ENCODE peak calls at places on chromosomes 2 and 18, in eight cellular contexts. D, F, M, X, O, C, E and I are unnamed samples.

GRCh38 chr2:201235865-201236811 is 24.2 kb upstream of the CASP8 start:
- DNase-seq in E (peak), O (peak), D (no peak), F (peak), C (peak), M (no peak), X (peak), I (no peak)

GRCh38 chr18:57859314-57859713 is 56.2 kb upstream of the ATP8B1 start:
- DNase-seq in O (peak), D (no peak), E (no peak), X (no peak), C (no peak), F (peak), M (no peak), I (no peak)

GRCh38 chr2:228417966-228418365 is 236.5 kb upstream of the SPHKAP start:
- DNase-seq in O (no peak), C (no peak), D (no peak), E (no peak), F (peak), M (no peak), X (no peak), I (no peak)

GRCh38 chr2:241564596-241565411 is 6.3 kb downstream of the BOK start:
- DNase-seq in M (peak), C (no peak), X (no peak), E (no peak), O (no peak), F (no peak), D (no peak), I (no peak)

GRCh38 chr2:64880193-64880951 is 108.8 kb upstream of the SLC1A4 start:
- DNase-seq in O (no peak), D (no peak), M (no peak), C (no peak), X (no peak), E (no peak), F (no peak), I (no peak)

GRCh38 chr2:211085056-211085680 is 528.8 kb downstream of the CPS1 start:
- DNase-seq in C (no peak), O (peak), F (peak), X (no peak), M (no peak), E (no peak), D (no peak), I (no peak)

GRCh38 chr2:8574196-8575010 is 107.5 kb upstream of the ID2 start:
- DNase-seq in M (no peak), E (no peak), D (no peak), X (no peak), O (peak), C (no peak), F (no peak), I (peak)

GRCh38 chr2:238286987-238287386 is 1.4 kb downstream of the PER2 start:
- DNase-seq in E (no peak), F (peak), C (peak), O (no peak), D (no peak), X (no peak), M (no peak), I (no peak)

GRCh38 chr2:111663471-111663951 is 220.5 kb downstream of the ANAPC1 start:
- DNase-seq in C (no peak), M (no peak), F (peak), D (no peak), X (no peak), O (no peak), E (no peak), I (no peak)
- TF ChIP-seq CTCF in C (no peak), M (no peak), F (peak), D (peak), X (no peak), O (no peak), E (peak), I (no peak)

DNA sequence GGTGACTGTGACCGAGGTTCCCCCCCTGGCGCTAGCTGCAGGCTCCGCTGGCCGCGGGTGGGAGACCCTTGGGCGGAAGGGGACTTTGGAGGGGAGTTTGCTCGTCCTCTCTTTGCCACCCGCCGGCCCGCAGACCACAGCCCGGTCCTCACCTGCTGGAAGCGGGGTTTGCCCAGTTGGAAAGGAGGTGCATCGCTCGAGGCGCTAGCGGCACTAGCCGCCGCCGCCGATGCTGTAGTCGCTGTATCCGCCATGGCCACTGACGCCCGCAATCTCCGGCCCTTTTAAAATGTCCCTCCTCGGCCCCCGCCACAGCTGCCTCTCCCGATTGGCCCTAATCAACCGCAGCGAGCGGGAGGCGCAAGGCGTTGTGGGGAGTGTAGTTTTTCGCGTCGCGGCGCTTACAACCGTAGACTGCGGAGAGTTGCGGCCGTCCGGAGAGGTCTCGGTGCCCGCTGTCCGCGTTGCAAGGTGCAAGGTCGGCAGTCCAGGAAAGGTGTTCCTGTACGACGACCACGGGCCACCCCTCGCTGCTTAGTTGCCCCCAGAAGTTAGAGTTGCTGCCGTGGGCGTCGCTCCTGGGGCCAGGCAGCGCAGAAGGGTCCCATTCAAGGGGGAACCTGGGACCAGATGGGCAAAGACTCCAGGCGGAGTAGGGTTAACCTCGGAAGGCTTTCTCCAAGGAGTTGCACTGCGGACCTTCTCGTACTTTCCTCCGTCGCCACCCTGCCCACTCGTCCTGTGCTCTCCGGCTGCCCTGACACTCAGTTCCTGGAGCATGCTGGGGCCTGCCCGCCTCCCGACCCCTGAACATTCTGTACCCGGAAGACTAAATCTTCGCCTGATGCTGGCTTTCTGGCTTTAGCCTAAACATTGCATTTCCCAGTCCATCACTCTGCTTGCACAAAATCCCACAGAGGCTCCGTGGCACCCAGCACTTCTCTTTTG is at the start of gene SFXN5:
- DNase-seq in M (peak), E (no peak), F (peak), X (peak), C (peak), D (peak), O (peak), I (peak)
- TF ChIP-seq CTCF in M (peak), E (peak), F (peak), X (peak), C (peak), D (peak), O (no peak), I (no peak)

GRCh38 chr18:51048190-51048589 is 18.2 kb downstream of the SMAD4 start:
- DNase-seq in O (no peak), E (no peak), X (no peak), F (no peak), C (no peak), M (no peak), D (no peak), I (no peak)

GRCh38 chr18:51049137-51049536 is 19.1 kb downstream of the SMAD4 start:
- DNase-seq in O (no peak), X (no peak), F (no peak), C (no peak), D (no peak), M (no peak), E (no peak), I (no peak)

GRCh38 chr18:51053822-51054221 is 23.8 kb downstream of the SMAD4 start:
- DNase-seq in D (no peak), X (no peak), O (no peak), E (no peak), M (no peak), F (no peak), C (no peak), I (no peak)

GRCh38 chr18:51054764-51055163 is 24.8 kb downstream of the SMAD4 start:
- DNase-seq in F (peak), D (no peak), E (no peak), O (no peak), C (no peak), X (no peak), M (no peak), I (no peak)

DNA sequence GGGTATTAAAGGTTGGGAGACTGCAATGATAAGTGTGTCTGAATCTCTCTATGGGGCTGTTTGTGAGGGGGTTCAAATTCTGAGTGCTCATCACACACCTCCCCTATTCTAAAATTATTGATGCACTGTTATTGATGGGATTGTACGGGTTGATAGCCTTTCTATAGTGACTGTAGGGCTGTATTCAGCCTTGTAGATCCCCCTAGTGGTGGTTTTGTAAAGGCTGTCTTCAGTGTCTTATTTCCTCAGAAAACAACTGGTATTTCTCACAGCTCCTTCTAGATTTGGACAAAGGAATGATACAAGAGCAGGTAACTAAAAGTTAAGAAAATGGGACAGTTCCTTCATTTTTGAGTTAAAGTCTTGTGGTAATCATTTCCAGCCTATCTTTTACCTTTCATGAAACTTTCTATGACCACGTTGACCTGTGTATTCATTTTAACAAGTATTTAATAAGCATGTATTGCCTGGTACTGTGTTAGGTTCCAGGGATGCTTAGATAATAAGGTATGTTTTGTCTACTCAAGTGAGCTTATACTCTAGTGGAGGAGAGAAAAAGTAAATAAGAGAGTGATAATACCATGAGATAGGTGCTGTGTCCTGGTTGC is 21.2 kb downstream of the SMAD4 start:
- DNase-seq in O (peak), E (no peak), C (no peak), X (no peak), D (no peak), M (no peak), F (peak), I (no peak)
- TF ChIP-seq CTCF in O (peak), E (peak), C (peak), X (peak), D (peak), M (peak), F (peak), I (peak)

GRCh38 chr2:169752752-169753151 is 19.1 kb downstream of the KLHL23 start:
- DNase-seq in M (no peak), O (no peak), F (no peak), C (no peak), D (no peak), X (no peak), E (no peak), I (no peak)

GRCh38 chr2:169743549-169743948 is 9.9 kb downstream of the KLHL23 start:
- DNase-seq in O (no peak), C (no peak), E (no peak), X (no peak), M (no peak), D (no peak), F (no peak), I (no peak)

GRCh38 chr2:169748316-169748715 is 14.7 kb downstream of the KLHL23 start:
- DNase-seq in F (no peak), M (no peak), C (no peak), X (no peak), E (no peak), D (no peak), O (no peak), I (no peak)
- TF ChIP-seq CTCF in F (no peak), M (no peak), C (no peak), X (no peak), E (no peak), D (no peak), O (no peak), I (no peak)

DNA sequence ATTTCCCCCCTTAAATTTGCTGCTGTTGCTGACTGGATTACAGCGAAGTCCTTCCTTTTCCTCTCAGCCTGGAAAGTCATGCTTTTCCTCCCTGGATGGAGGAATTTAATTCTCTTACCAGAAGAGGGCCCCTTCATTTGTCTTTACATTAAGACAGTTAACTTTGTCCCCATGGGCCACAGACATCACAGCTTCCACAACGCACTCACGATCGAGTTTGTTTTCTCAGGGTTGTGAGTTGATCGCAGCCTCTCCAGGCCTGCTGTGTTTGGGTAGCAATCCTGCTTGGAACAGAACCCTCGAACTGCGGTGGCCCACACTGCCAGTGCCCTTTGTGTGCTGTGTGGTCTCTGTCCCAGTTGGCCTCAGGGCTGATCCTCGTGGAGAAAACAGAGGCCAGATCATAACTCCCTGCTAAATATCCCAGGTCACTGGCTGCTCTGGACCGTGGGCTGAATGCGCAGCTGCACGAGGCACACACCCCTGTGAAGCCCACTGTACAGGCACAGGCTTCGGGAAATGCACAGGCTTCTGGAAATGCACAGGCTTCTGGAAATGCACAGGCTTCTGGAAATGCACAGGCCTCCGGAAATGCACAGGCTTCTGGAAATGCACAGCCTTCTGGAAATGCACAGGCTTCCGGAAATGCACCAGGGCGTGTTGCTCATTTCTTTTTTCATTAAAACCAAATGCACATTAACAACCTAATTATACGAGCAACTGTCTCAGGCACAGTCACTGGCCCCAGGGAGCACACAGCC is 2.2 kb upstream of the PDIA6 start:
- DNase-seq in C (no peak), E (no peak), F (peak), M (no peak), O (no peak), X (no peak), D (no peak), I (no peak)
- TF ChIP-seq CTCF in C (no peak), E (no peak), F (peak), M (no peak), O (no peak), X (no peak), D (no peak), I (no peak)

DNA sequence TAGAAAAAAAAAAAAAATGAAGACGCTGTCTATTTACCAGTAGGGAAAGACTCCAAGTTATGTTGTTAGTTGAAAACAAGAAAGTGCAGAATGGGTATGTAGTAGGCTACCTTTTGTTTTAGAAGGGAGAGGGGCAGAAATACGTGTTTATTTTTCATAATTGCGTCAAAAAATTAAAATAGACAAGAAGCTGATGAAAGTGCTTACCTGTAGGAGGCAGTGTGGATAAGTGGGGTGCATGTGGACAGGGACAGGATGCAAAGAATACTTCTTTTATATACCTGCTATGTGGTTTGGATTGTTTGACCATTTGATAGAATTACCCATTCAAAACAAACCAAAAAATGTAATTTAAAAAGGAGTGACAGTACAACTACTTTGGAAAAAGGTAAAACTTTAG is 3.0 kb upstream of the GCG start:
- DNase-seq in M (no peak), X (no peak), D (no peak), O (no peak), E (no peak), F (no peak), C (no peak), I (no peak)
- TF ChIP-seq CTCF in M (no peak), X (no peak), D (no peak), O (no peak), E (no peak), F (peak), C (no peak), I (peak)

DNA sequence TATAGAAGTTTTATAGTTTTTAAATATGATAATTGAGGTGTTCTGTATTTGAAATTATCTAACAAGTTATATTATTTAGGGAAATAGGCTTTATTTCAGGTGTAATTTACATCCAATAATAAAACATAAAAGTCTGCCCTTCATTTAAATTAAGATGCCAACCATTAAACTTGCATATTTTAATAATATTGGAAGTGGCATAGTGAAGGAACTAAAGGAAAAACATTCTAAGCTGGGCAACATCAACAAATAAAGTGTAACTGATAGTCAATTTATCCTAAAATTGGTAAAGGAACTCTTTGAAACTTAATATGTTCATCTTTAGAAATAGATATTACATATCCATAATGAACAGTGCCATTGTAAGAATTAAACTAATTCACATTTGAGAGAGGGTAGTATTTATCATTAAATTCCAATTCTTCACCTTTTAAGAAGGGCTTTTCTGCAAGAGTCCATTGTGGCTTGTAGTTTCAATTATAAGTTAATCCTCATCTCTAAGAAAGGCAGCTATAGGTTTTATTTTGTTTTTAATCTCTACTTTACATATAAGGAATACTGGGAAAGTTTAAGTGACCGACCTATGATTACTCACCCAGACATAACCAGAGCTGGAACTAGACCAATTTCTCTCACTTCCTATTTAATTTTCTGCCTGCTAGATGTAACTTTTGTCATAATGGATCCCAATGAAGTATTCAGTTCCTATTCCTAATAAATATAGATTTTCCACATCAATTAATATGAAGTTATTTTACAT is 401.6 kb downstream of the XIRP2 start:
- DNase-seq in F (peak), C (no peak), X (no peak), E (no peak), M (no peak), O (no peak), D (no peak), I (no peak)
- TF ChIP-seq CTCF in F (no peak), C (no peak), X (no peak), E (no peak), M (no peak), O (no peak), D (no peak), I (no peak)